ENCODE peak calls at places on chromosomes 13 and 19, in seven cellular contexts. M is LNCaP clone FGC; J is caudate nucleus; Z is activated naive CD4-positive, alpha-beta T cell treated with anti-CD3 and anti-CD28 coated beads, Interleukin-2, amount 10 ng/mL, durations not matched to agents 7 days and 5 days; N is LHCN-M2; L is nephron progenitor cell; D is T-helper 17 cell. U is an unnamed sample.

GRCh38 chr19:48795055-48795854 is 15.6 kb downstream of the BCAT2 start:
- DNase-seq in M (peak; percentile 46), J (peak; percentile 99), Z (peak; percentile 92), N (peak; percentile 94), L (peak; percentile 88), D (peak; percentile 72), U (peak; percentile 95)

GRCh38 chr13:46908511-46908910 is 11.7 kb upstream of the HTR2A start:
- DNase-seq in M (no peak), J (no peak), Z (no peak), N (peak; percentile 83), L (no peak), D (no peak), U (no peak)

GRCh38 chr13:111913790-111914189 is 153.2 kb upstream of the SOX1 start:
- DNase-seq in M (no peak), J (no peak), Z (no peak), N (no peak), L (no peak), D (no peak), U (no peak)

GRCh38 chr19:47096721-47097120 is 16.9 kb downstream of the ZC3H4 start:
- DNase-seq in M (no peak), J (no peak), Z (no peak), N (no peak), L (no peak), D (no peak), U (no peak)

GRCh38 chr13:52085416-52085815 is 43.5 kb downstream of the NEK5 start:
- DNase-seq in M (no peak), J (no peak), Z (no peak), N (peak; percentile 95), L (no peak), D (no peak), U (peak; percentile 30)

GRCh38 chr19:47461876-47462275 is 9.8 kb downstream of the SLC8A2 start:
- DNase-seq in M (no peak), J (no peak), Z (no peak), N (no peak), L (no peak), D (no peak), U (no peak)

GRCh38 chr13:21231426-21231945 is 55.0 kb downstream of the MRPL57 start:
- DNase-seq in M (no peak), J (no peak), Z (no peak), N (no peak), L (no peak), D (no peak), U (no peak)

GRCh38 chr13:105047676-105048295 is 1487.7 kb downstream of the EFNB2 start:
- DNase-seq in M (no peak), J (no peak), Z (no peak), N (no peak), L (no peak), D (no peak), U (no peak)

GRCh38 chr13:49086711-49087110 is 111.0 kb downstream of the FNDC3A start:
- DNase-seq in M (no peak), J (peak; percentile 1), Z (no peak), N (peak; percentile 79), L (no peak), D (no peak), U (peak; percentile 63)

GRCh38 chr13:79936368-79937136 is 404.4 kb downstream of the SPRY2 start:
- DNase-seq in M (no peak), J (peak; percentile 89), Z (no peak), N (peak; percentile 100), L (no peak), D (no peak), U (peak; percentile 93)

GRCh38 chr13:93227280-93227905 is 786 bp downstream of the GPC6 start:
- DNase-seq in M (no peak), J (peak; percentile 24), Z (no peak), N (peak; percentile 65), L (peak; percentile 58), D (no peak), U (peak; percentile 67)

GRCh38 chr19:42352216-42352892 is 26.9 kb downstream of the MEGF8 start:
- DNase-seq in M (no peak), J (peak; percentile 98), Z (peak; percentile 26), N (peak; percentile 36), L (no peak), D (no peak), U (no peak)

GRCh38 chr19:2294377-2295335 is 12.7 kb upstream of the PEAK3 start:
- DNase-seq in M (no peak), J (peak; percentile 73), Z (no peak), N (no peak), L (no peak), D (no peak), U (no peak)

GRCh38 chr13:110499621-110500281 is 61.8 kb downstream of the RAB20 start:
- DNase-seq in M (no peak), J (no peak), Z (no peak), N (peak; percentile 84), L (no peak), D (no peak), U (no peak)

GRCh38 chr13:19984430-19985218 is 26.1 kb downstream of the ZMYM2 start:
- DNase-seq in M (no peak), J (no peak), Z (no peak), N (peak; percentile 45), L (no peak), D (no peak), U (peak; percentile 38)

GRCh38 chr19:5026706-5027273 is 57.9 kb downstream of the KDM4B start:
- DNase-seq in M (no peak), J (no peak), Z (no peak), N (no peak), L (no peak), D (no peak), U (no peak)

GRCh38 chr13:33231339-33231738 is 54.2 kb downstream of the STARD13 start:
- DNase-seq in M (no peak), J (no peak), Z (no peak), N (no peak), L (no peak), D (no peak), U (no peak)

GRCh38 chr19:57825501-57825900 is 4.6 kb upstream of the ZNF587B start:
- DNase-seq in M (no peak), J (no peak), Z (no peak), N (no peak), L (no peak), D (no peak), U (no peak)

GRCh38 chr13:110644892-110645521 is 29.7 kb downstream of the NAXD start:
- DNase-seq in M (no peak), J (peak; percentile 58), Z (peak; percentile 74), N (peak; percentile 79), L (peak; percentile 71), D (peak; percentile 53), U (no peak)

GRCh38 chr13:46756977-46757376 is 40.0 kb downstream of the ESD start:
- DNase-seq in M (no peak), J (no peak), Z (no peak), N (peak; percentile 65), L (no peak), D (no peak), U (peak; percentile 50)

GRCh38 chr19:1938071-1938470 is 2.9 kb upstream of the CSNK1G2 start:
- DNase-seq in M (no peak), J (no peak), Z (no peak), N (no peak), L (no peak), D (no peak), U (no peak)

GRCh38 chr19:18017275-18018083 is 9.5 kb downstream of the ARRDC2 start:
- DNase-seq in M (no peak), J (no peak), Z (no peak), N (peak; percentile 46), L (no peak), D (no peak), U (no peak)

GRCh38 chr19:29485293-29485692 is 40.5 kb upstream of the VSTM2B start:
- DNase-seq in M (no peak), J (no peak), Z (no peak), N (no peak), L (no peak), D (no peak), U (no peak)

GRCh38 chr13:32048816-32049215 is 17.2 kb downstream of the FRY start:
- DNase-seq in M (peak; percentile 83), J (no peak), Z (no peak), N (peak; percentile 12), L (no peak), D (no peak), U (no peak)

GRCh38 chr19:53772943-53773342 is 51.2 kb downstream of the NLRP12 start:
- DNase-seq in M (peak; percentile 45), J (peak; percentile 50), Z (peak; percentile 64), N (peak; percentile 54), L (peak; percentile 73), D (peak; percentile 32), U (peak; percentile 59)

GRCh38 chr13:84433024-84433423 is 550.8 kb upstream of the SLITRK1 start:
- DNase-seq in M (no peak), J (no peak), Z (no peak), N (peak; percentile 91), L (no peak), D (no peak), U (no peak)

GRCh38 chr19:42140125-42140754 is 8.0 kb upstream of the POU2F2 start:
- DNase-seq in M (no peak), J (peak; percentile 14), Z (peak; percentile 72), N (peak; percentile 43), L (peak; percentile 94), D (no peak), U (peak; percentile 51)

GRCh38 chr13:80499536-80500280 is 158.8 kb upstream of the SPRY2 start:
- DNase-seq in M (no peak), J (no peak), Z (no peak), N (peak; percentile 18), L (no peak), D (no peak), U (no peak)

GRCh38 chr19:55597493-55597892 is 1.8 kb downstream of the FIZ1 start:
- DNase-seq in M (no peak), J (peak; percentile 29), Z (no peak), N (no peak), L (no peak), D (no peak), U (no peak)

GRCh38 chr19:58326914-58327726 is at the start of gene ZSCAN22:
- DNase-seq in M (peak; percentile 90), J (peak; percentile 98), Z (peak; percentile 95), N (peak; percentile 95), L (peak; percentile 96), D (peak; percentile 79), U (peak; percentile 98)

U was measured in MCF 10A.